ENCODE peak calls at places on chromosomes 13 and 19, in nine cellular contexts. Q is brain microvascular endothelial cell, E is fibroblast of mammary gland, L is fibroblast of the aortic adventitia, K is stomach, G is psoas muscle, U is thoracic aorta, N is SK-N-SH, A is AG10803. J is an unnamed sample.

GRCh38 chr13:84896128-84896527 is 903.1 kb downstream of the SLITRK6 start:
- DNase-seq in U (no peak), A (peak; percentile 49), K (no peak), E (peak; percentile 65), N (peak; percentile 51), Q (peak; percentile 27), G (no peak), L (peak; percentile 68), J (peak; percentile 9)

GRCh38 chr19:47243776-47244547 is 12.4 kb upstream of the CCDC9 start:
- DNase-seq in U (peak; percentile 61), L (peak; percentile 97), G (peak; percentile 91), N (peak; percentile 91), E (peak; percentile 93), K (peak; percentile 91), A (peak; percentile 98), Q (peak; percentile 95), J (no peak)

GRCh38 chr13:95931300-95932025 is 121.7 kb downstream of the UGGT2 start:
- DNase-seq in G (no peak), U (no peak), E (no peak), Q (no peak), A (no peak), K (no peak), N (no peak), L (no peak), J (no peak)

GRCh38 chr13:31755803-31756212 is 16.5 kb downstream of the RXFP2 start:
- DNase-seq in A (peak; percentile 89), N (no peak), L (peak; percentile 35), E (peak; percentile 96), Q (peak; percentile 75), G (no peak), U (no peak), K (no peak), J (no peak)

GRCh38 chr19:29682236-29682895 is 17.1 kb downstream of the PLEKHF1 start:
- DNase-seq in E (no peak), N (no peak), U (no peak), L (no peak), Q (no peak), A (no peak), G (no peak), K (no peak), J (no peak)

GRCh38 chr13:47897411-47898050 is 103.5 kb downstream of the SUCLA2 start:
- DNase-seq in L (peak; percentile 20), E (peak; percentile 58), G (no peak), U (no peak), N (no peak), K (no peak), A (peak; percentile 68), Q (peak; percentile 54), J (no peak)

GRCh38 chr13:93218583-93218982 is 8.0 kb upstream of the GPC6 start:
- DNase-seq in A (no peak), G (no peak), U (no peak), L (no peak), K (no peak), N (no peak), E (peak; percentile 23), Q (no peak), J (no peak)

GRCh38 chr13:91155512-91156114 is 191.9 kb upstream of the MIR17HG start:
- DNase-seq in U (no peak), A (no peak), N (no peak), Q (no peak), G (no peak), K (no peak), L (no peak), E (no peak), J (no peak)

GRCh38 chr19:33273881-33274662 is 28.3 kb downstream of the CEBPA start:
- DNase-seq in E (peak; percentile 95), G (peak; percentile 58), L (peak; percentile 94), A (peak; percentile 94), K (peak; percentile 73), N (no peak), U (peak; percentile 18), Q (peak; percentile 94), J (peak; percentile 15)

GRCh38 chr19:4365791-4366665 is 22.7 kb downstream of the MPND start:
- DNase-seq in E (no peak), Q (no peak), A (no peak), U (no peak), N (no peak), K (no peak), L (no peak), G (no peak), J (no peak)

GRCh38 chr19:18023596-18024212 is 15.7 kb downstream of the ARRDC2 start:
- DNase-seq in G (peak; percentile 87), L (no peak), E (peak; percentile 72), U (no peak), N (no peak), K (peak; percentile 64), Q (peak; percentile 87), A (peak; percentile 39), J (no peak)

GRCh38 chr19:56837004-56837403 is 3.5 kb downstream of the PEG3 start:
- DNase-seq in L (no peak), N (peak; percentile 10), A (no peak), G (no peak), K (no peak), Q (no peak), E (no peak), U (no peak), J (no peak)

DNA sequence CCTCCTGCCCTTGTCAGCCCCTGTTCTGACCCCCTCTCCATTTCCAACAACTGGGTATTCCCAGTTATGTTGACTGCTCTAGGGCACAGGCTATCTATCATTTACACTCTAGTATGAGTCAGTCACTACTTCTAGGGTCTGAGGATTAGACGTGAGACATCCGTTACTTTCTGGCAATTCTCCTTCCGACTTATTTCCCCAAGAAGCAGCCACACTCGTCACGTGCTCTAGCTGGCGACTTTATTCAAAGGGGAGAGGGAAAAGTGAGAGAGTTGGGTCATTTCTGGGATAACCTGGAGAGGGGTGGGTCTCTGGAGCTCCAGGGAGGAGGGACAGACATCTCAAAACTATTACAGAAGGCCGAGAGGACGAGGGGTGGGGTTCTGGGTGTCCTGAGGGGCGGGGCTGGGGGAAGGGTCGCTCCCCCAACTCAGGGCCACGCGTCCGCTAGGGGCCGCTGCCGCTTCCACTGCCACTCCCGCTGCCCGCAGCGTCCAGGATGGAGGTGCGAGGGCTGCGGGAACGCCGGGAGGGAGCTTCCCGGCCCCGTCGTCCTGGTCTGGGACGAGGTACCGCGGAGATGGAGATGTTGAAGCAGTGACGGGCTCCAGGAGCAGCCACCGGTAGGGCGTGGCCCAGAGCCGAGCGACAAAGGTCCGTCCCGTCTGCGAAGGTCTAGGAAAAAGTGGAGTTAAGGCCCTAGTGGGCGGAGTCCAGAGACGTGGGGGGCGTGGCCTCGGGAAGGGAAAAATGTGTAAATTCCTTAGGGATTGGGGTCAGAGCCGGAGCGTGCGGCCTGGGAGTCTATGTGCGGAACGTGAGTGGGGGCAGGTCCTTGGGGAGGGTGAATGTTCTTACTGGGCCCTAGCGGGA is 8.9 kb downstream of the RTBDN start:
- DNase-seq in N (peak; percentile 88), U (no peak), A (peak; percentile 32), E (no peak), L (no peak), Q (no peak), K (peak; percentile 30), G (no peak), J (no peak)
- TF ChIP-seq CTCF in N (peak; percentile 48), U (no peak), A (peak; percentile 17), E (no peak), L (peak; percentile 26), Q (peak; percentile 62), K (no peak), G (peak; percentile 18), J (peak; percentile 49)

GRCh38 chr19:12365372-12366162 is at the start of gene ZNF442:
- DNase-seq in N (peak; percentile 96), U (peak; percentile 93), K (peak; percentile 95), A (peak; percentile 94), L (peak; percentile 95), G (peak; percentile 96), Q (peak; percentile 95), E (peak; percentile 93), J (peak; percentile 82)

GRCh38 chr19:12365094-12365371 is 450 bp downstream of the ZNF442 start:
- DNase-seq in A (peak; percentile 26), U (no peak), G (no peak), Q (peak; percentile 12), L (peak; percentile 38), N (peak; percentile 76), K (peak; percentile 30), E (peak; percentile 11), J (no peak)

GRCh38 chr19:12364391-12365093 is 941 bp downstream of the ZNF442 start:
- DNase-seq in N (peak; percentile 54), L (peak; percentile 24), A (peak; percentile 28), E (peak; percentile 7), U (no peak), K (no peak), Q (peak; percentile 1), G (no peak), J (no peak)
- H3K4me3 ChIP-seq in N (peak overlapping the region; percentile 78), L (peak overlapping the region; percentile 92), A (peak overlapping the region; percentile 84), E (peak overlapping the region; percentile 73), U (peak overlapping the region; percentile 91), K (peak overlapping the region; percentile 89), Q (peak overlapping the region; percentile 74), G (peak overlapping the region; percentile 97), J (peak overlapping the region; percentile 78)

DNA sequence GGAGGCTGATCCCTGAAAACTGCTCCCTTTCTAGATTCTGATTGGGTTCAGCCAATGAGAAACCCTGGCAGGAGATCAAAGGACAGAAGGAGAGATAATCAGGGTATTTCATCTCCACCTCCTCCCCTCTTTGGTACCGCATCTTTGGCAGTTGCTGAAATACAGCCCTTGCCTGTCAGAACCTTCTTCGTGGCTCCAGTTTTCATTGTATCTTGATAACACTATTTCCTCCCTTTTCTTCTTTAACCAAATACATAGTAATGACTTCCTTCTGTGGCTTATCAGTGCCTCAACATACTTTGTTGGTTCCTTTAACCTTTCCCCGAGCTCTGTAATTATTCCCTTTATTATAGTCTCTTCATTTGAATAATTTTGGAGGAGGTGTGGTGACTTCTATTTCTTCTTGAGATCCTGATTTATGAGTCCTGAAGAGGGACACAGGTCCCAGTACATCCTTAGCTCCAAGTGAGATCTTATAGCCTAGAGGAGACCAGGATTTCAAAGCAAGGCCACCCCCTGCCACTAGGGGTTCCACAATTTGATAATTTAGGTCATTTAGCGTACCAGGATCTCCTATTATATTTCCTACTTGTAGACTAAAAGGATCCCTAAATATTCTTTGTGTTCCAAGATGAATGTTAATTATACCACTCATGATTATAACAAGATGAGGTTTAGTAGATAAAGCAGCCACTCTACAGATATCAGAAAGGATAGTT is 98.0 kb downstream of the EDNRB start:
- DNase-seq in Q (no peak), G (no peak), N (no peak), U (no peak), A (no peak), E (no peak), L (no peak), K (no peak), J (no peak)
- TF ChIP-seq CTCF in Q (peak; percentile 35), G (no peak), N (peak; percentile 36), U (no peak), A (no peak), E (peak; percentile 13), L (peak; percentile 20), K (no peak), J (peak; percentile 33)

DNA sequence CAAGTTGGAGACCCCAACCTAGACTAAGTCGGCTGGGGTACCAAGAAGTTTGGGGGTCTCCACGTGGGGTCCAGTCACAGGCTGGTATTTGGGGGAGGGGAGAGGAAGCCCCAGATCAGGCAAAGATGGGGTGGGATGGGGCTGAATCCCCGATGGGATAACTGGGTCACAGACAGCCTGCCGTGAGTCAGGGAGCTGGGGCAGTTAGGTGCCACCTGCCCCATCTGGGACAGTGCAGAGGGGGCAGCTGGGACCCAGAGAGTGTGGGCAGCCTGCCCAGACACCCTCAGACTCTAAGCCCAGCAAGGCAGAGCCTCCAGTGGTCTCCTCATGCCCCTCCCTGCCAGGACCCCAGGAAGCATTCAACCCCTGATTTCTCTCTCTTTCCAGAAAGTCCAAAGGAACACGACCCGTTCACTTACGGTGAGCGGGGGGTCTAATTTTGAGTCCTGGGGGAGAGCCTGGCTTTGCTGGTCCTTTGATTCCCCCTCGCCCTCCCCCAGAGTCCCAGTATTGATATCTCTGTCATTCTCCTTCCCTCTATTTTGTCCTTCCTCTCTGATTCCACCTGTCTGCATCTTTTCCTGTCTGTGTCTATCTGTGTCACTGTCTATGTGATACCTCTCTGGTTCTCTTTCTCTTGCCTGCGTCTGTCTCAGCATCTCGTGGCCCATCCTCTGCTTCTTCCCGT is 1.7 kb downstream of the FXYD1 start:
- DNase-seq in G (no peak), E (no peak), A (no peak), N (no peak), L (no peak), K (no peak), Q (no peak), U (no peak), J (no peak)
- H3K4me3 ChIP-seq in G (peak overlapping the region; percentile 69), E (no peak overlapping the region), A (no peak overlapping the region), N (no peak overlapping the region), L (no peak overlapping the region), K (peak overlapping the region; percentile 30), Q (no peak overlapping the region), U (peak overlapping the region; percentile 69), J (no peak overlapping the region)

J was measured in epithelial cell of proximal tubule.